ENCODE peak calls at places on chromosomes 7 and 10, in seven cellular contexts. Q is fibroblast of pulmonary artery; E is GM20000; J is NCI-H526; P is colonic mucosa; S is stimulated activated CD8-positive, alpha-beta memory T cell treated with anti-CD3 and anti-CD28 coated beads, Interleukin-7, amount 100 ng/mL, for 24 hours; A is Calu3. R is an unnamed sample.

GRCh38 chr10:126468876-126469643 is 80.8 kb upstream of the ADAM12 start:
- DNase-seq in Q (peak; percentile 18), A (no peak), J (no peak), S (no peak), P (no peak), E (no peak), R (no peak)

GRCh38 chr10:67779455-67780205 is 58.4 kb downstream of the DNAJC12 start:
- DNase-seq in P (peak; percentile 83), S (peak; percentile 12), Q (peak; percentile 90), E (peak; percentile 55), A (peak; percentile 79), J (peak; percentile 51), R (peak; percentile 72)

GRCh38 chr7:7522421-7522820 is 13.3 kb downstream of the COL28A1 start:
- DNase-seq in Q (no peak), E (no peak), P (no peak), S (no peak), A (no peak), J (no peak), R (no peak)

GRCh38 chr7:142854505-142855400 is at the start of gene EPHB6:
- DNase-seq in J (no peak), Q (peak; percentile 66), E (peak; percentile 86), S (no peak), A (peak; percentile 79), P (peak; percentile 85), R (peak; percentile 65)

GRCh38 chr10:95039281-95039680 is 30.0 kb downstream of the CYP2C8 start:
- DNase-seq in E (no peak), P (no peak), J (no peak), S (no peak), Q (no peak), A (no peak), R (no peak)

GRCh38 chr10:102503264-102504178 is at the start of gene SUFU:
- DNase-seq in S (peak; percentile 94), P (peak; percentile 99), J (peak; percentile 93), Q (peak; percentile 99), E (peak; percentile 99), A (peak; percentile 96), R (peak; percentile 97)

GRCh38 chr10:3654496-3654895 is 130.5 kb downstream of the KLF6 start:
- DNase-seq in E (no peak), J (no peak), A (no peak), S (no peak), P (no peak), Q (peak; percentile 23), R (no peak)

GRCh38 chr7:26862806-26863205 is 1.6 kb downstream of the SKAP2 start:
- DNase-seq in E (no peak), J (no peak), S (no peak), Q (no peak), P (no peak), A (no peak), R (no peak)

GRCh38 chr7:150476819-150477631 is 26.6 kb downstream of the GIMAP8 start:
- DNase-seq in P (no peak), A (no peak), Q (no peak), J (no peak), S (no peak), E (no peak), R (no peak)

GRCh38 chr10:68327889-68328786 is 3.7 kb upstream of the HNRNPH3 start:
- DNase-seq in P (no peak), A (no peak), Q (peak; percentile 85), E (no peak), J (no peak), S (no peak), R (no peak)

R was measured in RPMI8226.